ENCODE peak calls at places on chromosomes 6 and 20, in nine cellular contexts. Y is right lobe of liver; G is spleen; J is left ventricle myocardium inferior; O is psoas muscle; H is esophagus squamous epithelium; F is H1; X is GM23338; D is CD8-positive, alpha-beta T cell. P is an unnamed sample.

GRCh38 chr6:30683137-30683979 is 3.1 kb downstream of the PPP1R18 start:
- DNase-seq in X (no peak), G (peak; percentile 83), Y (no peak), H (no peak), D (peak; percentile 21), F (no peak), J (peak; percentile 37), O (peak; percentile 57), P (no peak)

GRCh38 chr6:159134701-159135364 is 34.4 kb upstream of the FNDC1 start:
- DNase-seq in J (peak; percentile 30), X (peak; percentile 89), H (no peak), Y (peak; percentile 65), G (no peak), O (peak; percentile 66), D (peak; percentile 80), F (peak; percentile 96), P (peak; percentile 56)

GRCh38 chr20:62618622-62619529 is 23.4 kb upstream of the SLCO4A1 start:
- DNase-seq in H (no peak), G (peak; percentile 85), J (no peak), X (peak; percentile 24), O (peak; percentile 53), D (peak; percentile 43), Y (peak; percentile 49), F (no peak), P (no peak)

GRCh38 chr6:152091851-152092341 is 284.4 kb downstream of the ESR1 start:
- DNase-seq in X (no peak), Y (no peak), G (no peak), O (no peak), D (no peak), H (no peak), J (no peak), F (no peak), P (peak; percentile 24)

GRCh38 chr6:169141706-169142705 is 111.6 kb downstream of the THBS2 start:
- DNase-seq in G (peak; percentile 41), D (peak; percentile 7), H (no peak), J (peak; percentile 75), F (no peak), X (no peak), Y (no peak), O (peak; percentile 87), P (peak; percentile 61)

GRCh38 chr6:170049641-170050491 is 241.0 kb downstream of the DLL1 start:
- DNase-seq in X (no peak), H (no peak), D (no peak), G (peak; percentile 78), F (no peak), J (peak; percentile 87), Y (peak; percentile 92), O (peak; percentile 94), P (peak; percentile 98)

GRCh38 chr6:17313971-17314370 is 32.8 kb downstream of the RBM24 start:
- DNase-seq in D (no peak), F (no peak), X (no peak), O (no peak), H (no peak), G (no peak), J (no peak), Y (no peak), P (no peak)

GRCh38 chr6:73514746-73515110 is 6.1 kb downstream of the EEF1A1 start:
- DNase-seq in F (no peak), G (no peak), Y (no peak), D (no peak), H (no peak), X (peak; percentile 42), O (no peak), J (no peak), P (no peak)

GRCh38 chr6:1094306-1094705 is 217.6 kb upstream of the FOXQ1 start:
- DNase-seq in H (no peak), D (no peak), Y (no peak), O (no peak), J (no peak), F (no peak), G (no peak), X (no peak), P (peak; percentile 73)

GRCh38 chr20:10217517-10218410 is 866 bp upstream of the SNAP25 start:
- DNase-seq in Y (no peak), J (no peak), D (no peak), G (no peak), F (peak; percentile 80), O (no peak), H (no peak), X (peak; percentile 84), P (peak; percentile 94)

GRCh38 chr6:57313711-57314471 is 3.5 kb upstream of the PRIM2 start:
- DNase-seq in G (no peak), Y (no peak), X (no peak), F (no peak), H (no peak), J (no peak), D (no peak), O (no peak), P (peak; percentile 99)

GRCh38 chr6:44058617-44059358 is 68.5 kb downstream of the MRPL14 start:
- DNase-seq in F (no peak), Y (no peak), D (peak; percentile 18), X (no peak), H (no peak), J (peak; percentile 77), O (peak; percentile 91), G (peak; percentile 85), P (peak; percentile 100)

GRCh38 chr6:166441641-166442078 is 58.9 kb upstream of the MPC1 start:
- DNase-seq in D (no peak), O (no peak), F (no peak), H (no peak), G (no peak), X (no peak), Y (no peak), J (no peak), P (no peak)

GRCh38 chr6:10847684-10848083 is 9.3 kb upstream of the MAK start:
- DNase-seq in H (no peak), D (no peak), J (no peak), X (peak; percentile 27), F (no peak), G (no peak), Y (no peak), O (no peak), P (no peak)

GRCh38 chr6:53493635-53494025 is 51.3 kb downstream of the GCLC start:
- DNase-seq in O (no peak), J (no peak), D (no peak), X (no peak), G (no peak), F (no peak), Y (no peak), H (no peak), P (no peak)
- H3K4me3 ChIP-seq in O (peak overlapping the region; percentile 59), J (peak overlapping the region; percentile 43), D (no peak overlapping the region), X (no peak overlapping the region), G (no peak overlapping the region), F (no peak overlapping the region), Y (no peak overlapping the region), H (no peak overlapping the region), P (no peak overlapping the region)

DNA sequence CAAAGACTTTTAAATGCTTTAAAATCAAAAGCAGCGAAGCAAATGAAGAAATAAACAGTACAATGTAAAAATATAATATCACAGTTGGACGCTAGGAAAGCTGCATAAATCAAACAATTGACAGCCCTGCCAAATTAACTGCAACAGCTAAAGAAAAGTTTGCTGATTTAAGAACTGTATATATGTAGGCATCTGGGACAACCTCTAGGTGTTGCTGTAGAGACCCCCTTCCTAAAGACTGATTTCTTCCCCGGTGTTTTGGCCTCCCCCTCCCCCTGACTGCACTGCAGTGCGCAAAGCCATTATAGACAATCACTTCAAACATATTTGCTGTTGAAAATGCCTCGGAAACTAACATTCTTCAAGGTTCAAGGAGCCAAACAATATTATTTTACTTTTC is 1.1 kb downstream of the ELOVL4 start:
- DNase-seq in F (no peak), O (no peak), J (no peak), Y (no peak), H (no peak), D (no peak), X (peak; percentile 74), G (no peak), P (peak; percentile 2)
- TF ChIP-seq CTCF in F (peak; percentile 21), O (no peak), J (no peak), Y (no peak), H (no peak), D (peak; percentile 55), X (peak; percentile 59), G (no peak), P (peak; percentile 31)

GRCh38 chr6:32945953-32946352 is 5.1 kb upstream of the HLA-DMB start:
- DNase-seq in J (no peak), H (no peak), F (no peak), Y (no peak), G (no peak), O (no peak), X (no peak), D (no peak), P (no peak)

GRCh38 chr6:32944265-32944664 is 3.4 kb upstream of the HLA-DMB start:
- DNase-seq in Y (no peak), O (no peak), J (no peak), X (no peak), F (no peak), D (peak; percentile 36), H (no peak), G (peak; percentile 82), P (no peak)

GRCh38 chr6:32942555-32942954 is 1.7 kb upstream of the HLA-DMB start:
- DNase-seq in G (no peak), Y (no peak), F (no peak), J (no peak), H (no peak), X (no peak), D (no peak), O (no peak), P (no peak)

GRCh38 chr6:32945106-32945761 is 4.4 kb upstream of the HLA-DMB start:
- DNase-seq in Y (no peak), D (no peak), J (no peak), O (no peak), F (no peak), H (no peak), X (no peak), G (peak; percentile 84), P (peak; percentile 51)

GRCh38 chr6:32943864-32944263 is 3.0 kb upstream of the HLA-DMB start:
- DNase-seq in G (no peak), H (no peak), O (no peak), D (no peak), X (no peak), Y (no peak), F (no peak), J (no peak), P (no peak)
- H3K4me3 ChIP-seq in G (no peak overlapping the region), H (no peak overlapping the region), O (no peak overlapping the region), D (peak overlapping the region; percentile 19), X (no peak overlapping the region), Y (no peak overlapping the region), F (no peak overlapping the region), J (no peak overlapping the region), P (no peak overlapping the region)

GRCh38 chr6:79246891-79247290 is 12.4 kb upstream of the HMGN3 start:
- DNase-seq in Y (no peak), F (no peak), O (no peak), G (no peak), X (no peak), H (no peak), J (no peak), D (no peak), P (no peak)

GRCh38 chr6:79249136-79249535 is 14.7 kb upstream of the HMGN3 start:
- DNase-seq in H (no peak), G (no peak), Y (no peak), F (no peak), X (no peak), O (no peak), D (no peak), J (no peak), P (no peak)

GRCh38 chr6:79250559-79250958 is 16.1 kb upstream of the HMGN3 start:
- DNase-seq in F (no peak), O (no peak), G (no peak), H (no peak), X (no peak), J (no peak), D (no peak), Y (no peak), P (no peak)

GRCh38 chr6:79250107-79250514 is 15.6 kb upstream of the HMGN3 start:
- DNase-seq in O (no peak), Y (no peak), H (no peak), F (no peak), X (peak; percentile 66), D (no peak), J (no peak), G (no peak), P (no peak)
- TF ChIP-seq CTCF in O (no peak), Y (no peak), H (no peak), F (no peak), X (peak; percentile 56), D (no peak), J (peak; percentile 48), G (no peak), P (peak; percentile 25)